ENCODE peak calls at places on chromosome 1, in five cellular contexts. N, E, P, V and L are unnamed samples.

GRCh38 chr1:205271277-205271676 is 43.5 kb downstream of the TMCC2 start:
- DNase-seq in N (peak; percentile 64), E (peak; percentile 82), P (no peak), V (no peak), L (no peak)

GRCh38 chr1:11984559-11984958 is 4.3 kb downstream of the MFN2 start:
- DNase-seq in N (no peak), E (no peak), P (no peak), V (no peak), L (no peak)

GRCh38 chr1:74693473-74693872 is 19.9 kb upstream of the ERICH3 start:
- DNase-seq in N (peak; percentile 9), E (no peak), P (no peak), V (no peak), L (no peak)

GRCh38 chr1:182041615-182042014 is 19.9 kb downstream of the ZNF648 start:
- DNase-seq in N (no peak), E (no peak), P (no peak), V (no peak), L (no peak)

GRCh38 chr1:21022279-21023040 is 154.2 kb downstream of the EIF4G3 start:
- DNase-seq in N (peak; percentile 99), E (peak; percentile 79), P (peak; percentile 96), V (peak; percentile 37), L (peak; percentile 56)

GRCh38 chr1:59815892-59816291 is 1.1 kb downstream of the HOOK1 start:
- DNase-seq in N (no peak), E (no peak), P (no peak), V (no peak), L (no peak)

GRCh38 chr1:59671066-59671952 is 143.4 kb upstream of the HOOK1 start:
- DNase-seq in N (no peak), E (no peak), P (no peak), V (no peak), L (no peak)

GRCh38 chr1:208100906-208101305 is 143.3 kb downstream of the PLXNA2 start:
- DNase-seq in N (peak; percentile 49), E (no peak), P (peak; percentile 10), V (no peak), L (no peak)

GRCh38 chr1:220681220-220681847 is 8.8 kb upstream of the C1orf115 start:
- DNase-seq in N (no peak), E (no peak), P (no peak), V (no peak), L (no peak)

GRCh38 chr1:11671205-11671543 is 7.2 kb downstream of the FBXO6 start:
- DNase-seq in N (no peak), E (no peak), P (no peak), V (no peak), L (no peak)

GRCh38 chr1:247825362-247825761 is 1.4 kb upstream of the OR14A16 start:
- DNase-seq in N (no peak), E (no peak), P (no peak), V (no peak), L (no peak)

GRCh38 chr1:75673885-75674284 is 50.6 kb upstream of the ACADM start:
- DNase-seq in N (no peak), E (no peak), P (peak; percentile 8), V (no peak), L (no peak)

GRCh38 chr1:12075195-12076114 is 12.4 kb downstream of the TNFRSF8 start:
- DNase-seq in N (peak; percentile 94), E (no peak), P (peak; percentile 88), V (peak; percentile 90), L (no peak)

GRCh38 chr1:56578963-56579875 is at the start of gene PLPP3:
- DNase-seq in N (peak; percentile 94), E (peak; percentile 89), P (peak; percentile 16), V (peak; percentile 86), L (peak; percentile 87)

GRCh38 chr1:91885716-91886506 is at the start of gene TGFBR3:
- DNase-seq in N (peak; percentile 90), E (peak; percentile 95), P (peak; percentile 89), V (peak; percentile 97), L (peak; percentile 75)

GRCh38 chr1:119675349-119676343 is 27.6 kb upstream of the ZNF697 start:
- DNase-seq in N (peak; percentile 88), E (peak; percentile 78), P (peak; percentile 91), V (peak; percentile 81), L (peak; percentile 86)

GRCh38 chr1:208917281-208917680 is 666.2 kb upstream of the CAMK1G start:
- DNase-seq in N (no peak), E (no peak), P (no peak), V (no peak), L (no peak)

GRCh38 chr1:7235871-7236472 is 450.7 kb downstream of the CAMTA1 start:
- DNase-seq in N (no peak), E (no peak), P (peak; percentile 56), V (no peak), L (no peak)

DNA sequence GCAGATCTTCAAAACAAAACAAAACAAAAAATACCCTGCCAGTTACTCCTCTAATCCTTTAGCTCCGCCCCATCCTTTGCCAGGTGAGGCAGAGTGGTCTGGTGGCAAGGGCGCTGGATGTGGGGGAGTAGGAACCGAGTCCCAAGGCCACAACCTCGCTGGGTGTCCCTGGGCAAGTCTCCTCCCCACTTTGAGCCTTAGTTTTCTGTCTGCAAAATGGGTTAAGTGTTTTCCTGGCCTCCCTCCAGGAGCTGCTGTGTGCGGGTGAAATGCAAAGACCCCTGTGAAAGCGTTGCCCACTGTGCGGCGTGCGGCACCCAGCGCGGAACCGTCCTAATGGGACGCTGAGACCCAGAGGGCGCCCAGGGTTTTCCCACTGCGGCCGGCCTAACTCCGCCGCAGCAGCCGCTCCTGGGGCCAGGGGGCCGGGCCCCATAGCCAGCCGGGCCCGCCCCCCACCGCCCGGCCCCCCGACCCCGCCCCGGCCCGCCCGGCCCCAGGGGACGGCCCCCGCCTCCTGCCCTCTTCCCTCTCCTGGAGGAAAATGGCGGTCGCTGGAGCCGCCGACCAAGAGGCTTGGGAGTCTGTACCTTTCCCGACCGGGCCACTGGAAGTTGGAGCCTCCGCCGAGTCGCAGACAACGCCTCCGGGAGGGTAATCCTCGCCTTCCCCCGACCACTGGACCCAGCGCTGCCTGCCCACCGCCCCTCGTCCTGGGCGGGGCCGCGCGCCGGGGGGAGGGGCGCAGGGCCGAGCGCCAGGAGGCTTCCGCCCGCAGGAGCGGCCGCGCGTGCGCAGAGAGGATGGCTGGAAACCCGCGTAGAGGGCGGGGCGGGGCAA is at the start of the genes ERMAP and SVBP:
- DNase-seq in N (peak; percentile 77), E (peak; percentile 90), P (peak; percentile 93), V (peak; percentile 92), L (peak; percentile 95)
- TF ChIP-seq POLR2A in N (peak; percentile 86), E (peak; percentile 61), P (peak; percentile 90), V (peak; percentile 40), L (no peak)

DNA sequence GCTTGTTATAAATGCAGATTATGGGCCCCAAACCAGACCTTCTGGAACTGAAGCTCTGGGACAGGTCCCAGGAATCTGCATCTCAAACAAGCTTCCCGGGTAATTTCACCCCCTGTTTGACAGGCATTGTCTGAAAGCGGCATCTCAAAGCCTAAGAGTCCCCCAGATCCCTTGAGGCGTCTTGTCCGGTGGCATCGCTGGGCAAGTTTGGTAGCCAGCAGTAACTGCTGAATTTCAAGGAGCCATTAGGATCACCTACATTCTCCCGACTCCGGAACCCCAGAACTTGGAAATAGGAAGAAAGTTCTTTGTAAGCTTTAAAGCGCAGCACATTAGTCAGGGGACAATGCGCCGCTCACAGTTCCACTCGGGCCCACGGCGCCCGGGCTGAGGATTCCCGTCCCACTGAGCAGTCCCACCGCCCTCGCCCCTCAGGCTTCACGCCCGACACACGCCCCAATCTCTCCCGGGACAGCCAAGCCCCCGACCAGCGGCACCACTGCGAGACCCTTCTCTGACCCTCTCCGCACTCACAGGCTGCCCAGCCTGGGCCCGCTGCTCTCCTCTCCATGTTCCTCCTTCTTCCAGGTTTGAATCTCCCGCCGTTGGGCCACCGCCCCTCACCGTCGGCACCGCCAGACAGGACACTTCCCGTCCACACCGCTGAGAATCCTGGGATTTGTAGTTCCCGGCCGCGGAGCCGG is at the start of gene IQGAP3:
- DNase-seq in N (peak; percentile 69), E (peak; percentile 90), P (peak; percentile 89), V (peak; percentile 82), L (peak; percentile 90)
- TF ChIP-seq POLR2A in N (no peak), E (no peak), P (peak; percentile 71), V (peak; percentile 9), L (no peak)

GRCh38 chr1:64471218-64471719 is 1.3 kb downstream of the CACHD1 start:
- DNase-seq in N (no peak), E (peak; percentile 70), P (no peak), V (peak; percentile 54), L (peak; percentile 43)

GRCh38 chr1:64469121-64469520 is 808 bp upstream of the CACHD1 start:
- DNase-seq in N (no peak), E (no peak), P (no peak), V (no peak), L (peak; percentile 63)

GRCh38 chr1:64469614-64469976 is 334 bp upstream of the CACHD1 start:
- DNase-seq in N (no peak), E (peak; percentile 57), P (no peak), V (no peak), L (peak; percentile 28)

GRCh38 chr1:64470670-64471217 is 815 bp downstream of the CACHD1 start:
- DNase-seq in N (no peak), E (peak; percentile 25), P (no peak), V (peak; percentile 39), L (peak; percentile 32)

DNA sequence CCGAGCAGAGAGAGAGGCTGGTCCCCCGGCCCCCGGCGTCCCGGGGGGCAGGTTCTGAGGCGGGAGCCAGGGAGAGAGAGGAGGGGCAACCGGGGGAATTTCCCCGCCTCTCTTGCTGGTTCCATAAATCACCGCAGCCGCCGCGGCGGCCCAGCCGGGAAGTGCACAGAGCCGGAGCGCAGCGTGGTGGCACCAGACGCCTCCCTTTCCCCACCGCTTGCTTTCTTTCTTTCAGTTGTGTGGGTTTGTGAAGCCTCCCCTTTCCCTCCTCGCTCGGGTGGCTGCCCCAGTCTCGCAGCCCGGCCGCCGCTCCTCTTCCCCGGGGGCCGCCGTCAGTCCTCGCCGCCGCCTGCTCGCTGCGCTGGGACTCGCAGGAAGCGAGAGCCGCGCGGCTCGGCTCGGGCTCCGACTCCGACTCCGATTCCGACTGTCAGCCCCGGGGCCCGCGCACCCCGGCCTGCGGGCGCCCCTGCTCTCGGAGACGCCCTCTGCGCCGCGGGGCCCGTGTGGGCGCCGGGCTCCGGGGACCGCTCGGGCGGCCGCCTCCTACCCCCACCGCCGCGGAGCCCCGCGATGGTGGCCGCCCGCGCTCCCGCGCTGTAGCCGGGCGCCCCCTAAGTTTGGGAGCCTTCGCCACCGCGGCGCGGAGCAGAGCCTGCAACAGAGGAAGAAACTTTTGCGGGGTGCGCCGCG is at the start of gene CACHD1:
- DNase-seq in N (peak; percentile 70), E (peak; percentile 87), P (no peak), V (peak; percentile 80), L (peak; percentile 83)
- TF ChIP-seq POLR2A in N (no peak), E (peak; percentile 49), P (no peak), V (no peak), L (no peak)

DNA sequence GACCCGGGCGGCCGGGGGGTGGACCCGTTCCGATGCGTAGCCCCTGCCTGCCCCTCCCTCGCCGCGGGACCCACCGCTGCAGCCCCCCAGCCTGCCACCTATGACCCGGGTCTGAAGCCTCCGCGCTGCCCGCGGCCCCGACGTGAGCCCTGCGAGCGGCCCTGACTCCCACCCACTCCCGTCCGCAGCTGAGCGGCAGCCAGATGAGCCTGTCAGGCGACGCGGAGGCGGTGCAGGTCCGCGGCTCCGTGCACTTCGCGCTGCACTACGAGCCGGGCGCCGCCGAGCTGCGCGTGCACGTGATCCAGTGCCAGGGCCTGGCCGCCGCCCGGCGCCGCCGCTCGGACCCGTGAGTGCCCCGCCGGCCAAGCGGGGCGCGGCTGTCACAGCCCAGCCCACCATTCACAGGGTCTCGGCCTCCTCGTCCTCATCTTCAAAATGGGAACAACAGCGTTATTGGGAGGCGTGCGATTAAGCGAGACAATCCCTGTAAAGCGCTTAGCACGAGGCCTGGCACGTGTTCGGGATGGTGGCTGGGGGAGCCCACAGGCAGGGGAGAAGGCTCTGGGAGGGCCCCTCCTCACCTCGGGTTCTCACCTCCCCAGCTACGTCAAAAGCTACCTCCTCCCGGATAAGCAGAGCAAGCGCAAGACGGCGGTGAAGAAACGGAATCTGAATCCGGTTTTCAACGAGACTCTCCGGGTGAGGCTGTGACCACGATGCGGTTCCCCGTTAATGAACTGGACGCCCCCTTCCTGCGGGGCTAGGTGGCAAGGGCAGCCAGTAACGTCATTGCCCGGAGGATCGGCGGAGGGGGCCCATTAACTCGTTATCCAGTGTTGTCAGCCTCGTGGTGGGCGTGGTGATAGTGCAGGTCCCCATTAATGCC is 8.2 kb downstream of the SYTL1 start:
- DNase-seq in N (peak; percentile 60), E (no peak), P (no peak), V (peak; percentile 63), L (peak; percentile 79)
- TF ChIP-seq POLR2A in N (no peak), E (no peak), P (no peak), V (no peak), L (no peak)